ENCODE peak calls at places on chromosomes 3 and 15, in five cellular contexts. J, S, H, E and U are unnamed samples.

GRCh38 chr3:160434071-160434470 is 15.5 kb downstream of the TRIM59 start:
- DNase-seq in J (no peak), S (no peak), H (peak), E (no peak), U (no peak)

GRCh38 chr15:74845208-74845568 is 2.2 kb upstream of the ULK3 start:
- DNase-seq in J (no peak), S (no peak), H (no peak), E (no peak), U (no peak)

GRCh38 chr3:182723596-182723995 is 69.7 kb upstream of the ATP11B start:
- DNase-seq in E (no peak), S (no peak), J (no peak), H (no peak), U (no peak)

GRCh38 chr3:197501496-197501878 is 54.3 kb downstream of the BDH1 start:
- DNase-seq in J (no peak), E (no peak), H (no peak), S (peak), U (no peak)

GRCh38 chr3:197495499-197495898 is 60.3 kb downstream of the BDH1 start:
- DNase-seq in H (no peak), J (no peak), E (no peak), S (no peak), U (no peak)

GRCh38 chr3:36525115-36525711 is 144.9 kb downstream of the STAC start:
- DNase-seq in H (peak), E (no peak), S (no peak), J (no peak), U (no peak)

GRCh38 chr3:197165890-197166289 is 132.5 kb downstream of the DLG1 start:
- DNase-seq in S (no peak), J (no peak), H (no peak), E (no peak), U (no peak)

GRCh38 chr15:93348711-93349110 is 259.7 kb upstream of the RGMA start:
- DNase-seq in E (no peak), J (no peak), H (no peak), S (no peak), U (no peak)

GRCh38 chr3:13364602-13365271 is 55.4 kb downstream of the NUP210 start:
- DNase-seq in S (no peak), E (no peak), J (no peak), H (no peak), U (no peak)

GRCh38 chr3:61662861-61663260 is 101.5 kb downstream of the PTPRG start:
- DNase-seq in E (no peak), H (no peak), S (no peak), J (no peak), U (no peak)

GRCh38 chr3:55089211-55089610 is 161.4 kb upstream of the LRTM1 start:
- DNase-seq in E (no peak), H (no peak), J (no peak), S (no peak), U (no peak)

GRCh38 chr3:47296562-47297302 is 14.0 kb downstream of the KLHL18 start:
- DNase-seq in E (no peak), H (no peak), S (peak), J (no peak), U (no peak)

GRCh38 chr3:126946387-126946786 is 36.5 kb upstream of the PLXNA1 start:
- DNase-seq in J (no peak), S (no peak), E (no peak), H (no peak), U (peak)

GRCh38 chr3:88188436-88188835 is 38.7 kb downstream of the C3orf38 start:
- DNase-seq in E (no peak), J (no peak), S (no peak), H (no peak), U (peak)

GRCh38 chr3:24513463-24513862 is 18.8 kb upstream of the THRB start:
- DNase-seq in E (no peak), S (no peak), J (no peak), H (no peak), U (no peak)

GRCh38 chr3:38348903-38349302 is 2.3 kb downstream of the XYLB start:
- DNase-seq in E (no peak), J (no peak), H (peak), S (no peak), U (no peak)

GRCh38 chr3:136277115-136277514 is 27.0 kb downstream of the PCCB start:
- DNase-seq in E (no peak), J (no peak), H (no peak), S (no peak), U (no peak)

GRCh38 chr3:51242939-51243338 is 142.2 kb upstream of the MANF start:
- DNase-seq in H (no peak), E (no peak), J (no peak), S (no peak), U (no peak)

GRCh38 chr15:27530994-27531393 is 560.0 kb downstream of the GABRG3 start:
- DNase-seq in E (no peak), S (no peak), J (no peak), H (no peak), U (no peak)

GRCh38 chr3:27880969-27881892 is 159.1 kb upstream of the EOMES start:
- DNase-seq in S (no peak), J (no peak), H (no peak), E (no peak), U (no peak)

GRCh38 chr15:38885477-38885952 is 320.9 kb upstream of the RASGRP1 start:
- DNase-seq in J (no peak), E (no peak), S (no peak), H (peak), U (no peak)

GRCh38 chr3:54146383-54147239 is 24.3 kb downstream of the CACNA2D3 start:
- DNase-seq in E (no peak), J (peak), H (no peak), S (peak), U (peak)

DNA sequence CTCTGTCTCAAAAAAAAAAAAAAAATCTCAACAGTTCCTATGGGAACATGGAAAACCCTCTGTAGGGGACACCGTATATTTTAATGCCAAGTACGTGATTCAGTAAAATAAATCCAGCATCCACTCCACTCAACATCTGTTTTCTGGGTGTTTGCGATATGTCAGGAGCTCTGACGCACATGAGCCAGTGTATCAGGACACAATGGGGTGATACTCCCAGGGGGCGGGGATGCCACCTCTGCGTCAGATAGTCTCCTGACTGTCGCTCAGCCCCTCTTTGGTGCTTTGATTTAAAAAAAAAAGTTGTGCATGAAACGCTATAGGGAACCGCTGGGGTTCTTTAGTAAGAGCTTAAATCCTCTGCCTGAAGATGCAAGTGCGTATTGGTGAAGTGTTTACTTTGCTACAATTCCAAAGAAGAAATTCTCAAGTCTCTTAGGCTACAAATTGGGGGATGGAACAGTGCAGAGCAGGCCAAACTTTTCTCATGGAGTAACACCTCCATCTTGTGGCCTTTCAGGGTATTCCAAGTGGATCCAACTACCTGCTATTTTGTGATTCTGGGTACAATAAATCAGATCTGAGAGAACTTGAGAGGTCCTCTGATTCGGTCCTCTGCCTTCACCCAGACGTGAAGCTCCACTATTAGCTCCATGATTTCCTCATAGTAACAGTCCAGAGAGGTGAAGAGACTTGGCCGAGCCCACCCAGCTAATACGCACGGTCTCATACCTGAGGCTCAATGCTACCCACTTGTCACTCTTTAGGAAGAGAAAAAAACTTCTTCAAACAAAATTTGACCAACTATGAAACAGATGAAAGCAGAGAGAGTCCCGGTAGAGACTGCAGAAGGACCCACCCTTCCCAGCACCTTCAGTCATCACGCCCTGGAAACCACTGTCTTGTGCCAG is 9.3 kb upstream of the NR2E3 start:
- DNase-seq in J (peak), H (peak), S (peak), E (peak), U (no peak)
- TF ChIP-seq CTCF in J (peak), H (peak), S (peak), E (peak), U (peak)

DNA sequence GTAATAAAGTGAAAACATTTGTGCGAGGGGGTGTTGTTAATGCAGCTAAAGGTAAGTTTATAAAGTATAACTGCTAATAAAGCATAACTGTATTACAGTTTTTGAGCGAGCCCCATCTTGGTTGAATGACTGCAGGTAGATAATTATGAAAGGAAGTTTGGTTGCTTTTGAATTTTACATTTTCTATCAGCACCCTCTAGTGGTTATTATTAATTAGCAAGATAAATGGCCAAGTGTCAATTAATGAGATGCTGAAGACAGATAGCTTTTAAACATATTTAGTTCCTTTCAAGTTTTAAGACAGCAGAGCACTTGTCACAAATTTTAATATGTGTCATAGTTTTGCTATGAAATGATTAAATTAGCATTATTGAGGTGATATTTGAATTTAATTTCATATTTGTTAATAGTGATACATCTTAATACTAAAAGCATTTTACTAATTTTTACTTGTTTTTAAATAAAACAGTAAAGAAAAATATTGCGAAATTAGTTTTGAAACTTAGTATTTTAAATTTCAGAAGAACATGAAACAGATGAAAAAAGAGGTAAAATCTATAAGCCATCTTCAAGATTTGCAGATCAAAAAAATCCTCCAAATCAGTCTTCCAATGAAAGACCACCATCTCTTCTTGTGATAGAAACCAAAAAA is 15.1 kb downstream of the U2SURP start:
- DNase-seq in S (peak), J (no peak), E (no peak), H (no peak), U (no peak)
- TF ChIP-seq CTCF in S (peak), J (peak), E (peak), H (peak), U (peak)

GRCh38 chr3:148532774-148533173 is 164.9 kb upstream of the AGTR1 start:
- DNase-seq in E (no peak), S (no peak), J (no peak), H (no peak), U (no peak)

GRCh38 chr3:148528024-148528423 is 169.7 kb upstream of the AGTR1 start:
- DNase-seq in E (no peak), J (no peak), H (no peak), S (no peak), U (no peak)

GRCh38 chr3:148534089-148534988 is 163.4 kb upstream of the AGTR1 start:
- DNase-seq in J (no peak), H (no peak), S (no peak), E (no peak), U (no peak)

DNA sequence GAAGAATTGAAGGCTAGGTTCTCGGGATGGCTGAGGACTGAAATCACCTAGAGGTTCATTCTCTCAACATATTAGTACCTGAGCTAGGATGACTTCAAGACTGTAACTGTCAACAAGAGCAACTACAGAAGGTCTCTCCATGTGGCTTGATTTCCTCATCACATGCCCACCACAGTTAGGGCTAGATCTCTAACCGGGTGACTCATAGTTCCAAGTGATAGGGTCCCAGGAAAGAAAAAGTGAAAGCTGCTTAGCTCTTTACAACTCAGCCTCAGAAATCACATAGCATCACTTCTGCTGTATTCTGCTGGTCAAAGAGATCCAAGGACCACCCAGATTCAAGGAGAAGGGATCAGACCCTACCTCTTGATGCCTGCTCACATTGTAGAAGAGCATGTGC is 165.4 kb upstream of the AGTR1 start:
- DNase-seq in S (no peak), H (no peak), E (no peak), J (no peak), U (no peak)
- TF ChIP-seq CTCF in S (no peak), H (no peak), E (no peak), J (no peak), U (no peak)

GRCh38 chr3:30135190-30135589 is 471.2 kb upstream of the TGFBR2 start:
- DNase-seq in S (peak), E (no peak), H (no peak), J (no peak), U (no peak)
- TF ChIP-seq CTCF in S (peak), E (no peak), H (peak), J (peak), U (no peak)

GRCh38 chr3:134449277-134449676 is 36.5 kb downstream of the ANAPC13 start:
- DNase-seq in H (peak), S (peak), J (no peak), E (no peak), U (no peak)
- TF ChIP-seq CTCF in H (peak), S (peak), J (peak), E (peak), U (no peak)

GRCh38 chr3:9916734-9917680 is at the start of gene IL17RC:
- DNase-seq in J (peak), S (no peak), E (peak), H (peak), U (peak)

GRCh38 chr3:9914559-9915251 is 2.2 kb upstream of the IL17RC start:
- DNase-seq in S (no peak), H (no peak), J (no peak), E (no peak), U (no peak)

GRCh38 chr3:9914011-9914410 is 2.9 kb upstream of the IL17RC start:
- DNase-seq in S (no peak), H (no peak), E (no peak), J (no peak), U (no peak)

GRCh38 chr3:9916346-9916733 is 558 bp upstream of the IL17RC start:
- DNase-seq in J (no peak), S (no peak), E (no peak), H (peak), U (peak)

DNA sequence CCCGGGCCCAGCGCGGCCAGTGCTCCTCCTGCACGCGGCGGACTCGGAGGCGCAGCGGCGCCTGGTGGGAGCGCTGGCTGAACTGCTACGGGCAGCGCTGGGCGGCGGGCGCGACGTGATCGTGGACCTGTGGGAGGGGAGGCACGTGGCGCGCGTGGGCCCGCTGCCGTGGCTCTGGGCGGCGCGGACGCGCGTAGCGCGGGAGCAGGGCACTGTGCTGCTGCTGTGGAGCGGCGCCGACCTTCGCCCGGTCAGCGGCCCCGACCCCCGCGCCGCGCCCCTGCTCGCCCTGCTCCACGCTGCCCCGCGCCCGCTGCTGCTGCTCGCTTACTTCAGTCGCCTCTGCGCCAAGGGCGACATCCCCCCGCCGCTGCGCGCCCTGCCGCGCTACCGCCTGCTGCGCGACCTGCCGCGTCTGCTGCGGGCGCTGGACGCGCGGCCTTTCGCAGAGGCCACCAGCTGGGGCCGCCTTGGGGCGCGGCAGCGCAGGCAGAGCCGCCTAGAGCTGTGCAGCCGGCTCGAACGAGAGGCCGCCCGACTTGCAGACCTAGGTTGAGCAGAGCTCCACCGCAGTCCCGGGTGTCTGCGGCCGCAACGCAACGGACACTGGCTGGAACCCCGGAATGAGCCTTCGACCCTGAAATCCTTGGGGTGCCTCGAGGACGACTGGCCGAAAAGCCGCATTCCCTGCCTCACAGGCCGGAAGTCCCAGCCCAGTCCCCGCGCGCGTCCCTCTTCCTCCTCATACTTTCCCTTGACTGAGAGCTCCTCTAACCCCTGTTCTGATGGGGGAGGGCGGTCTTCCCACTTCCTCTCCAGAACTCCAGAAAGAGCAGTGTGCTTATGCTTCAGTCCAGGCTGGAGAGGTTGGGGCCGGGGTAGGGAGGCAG is 1.4 kb upstream of the IL17RC start:
- DNase-seq in J (peak), E (no peak), H (peak), S (no peak), U (peak)
- TF ChIP-seq CTCF in J (peak), E (no peak), H (peak), S (no peak), U (no peak)

GRCh38 chr3:99794485-99794884 is 23.2 kb upstream of the CMSS1 start:
- DNase-seq in S (no peak), H (no peak), J (no peak), E (no peak), U (no peak)

DNA sequence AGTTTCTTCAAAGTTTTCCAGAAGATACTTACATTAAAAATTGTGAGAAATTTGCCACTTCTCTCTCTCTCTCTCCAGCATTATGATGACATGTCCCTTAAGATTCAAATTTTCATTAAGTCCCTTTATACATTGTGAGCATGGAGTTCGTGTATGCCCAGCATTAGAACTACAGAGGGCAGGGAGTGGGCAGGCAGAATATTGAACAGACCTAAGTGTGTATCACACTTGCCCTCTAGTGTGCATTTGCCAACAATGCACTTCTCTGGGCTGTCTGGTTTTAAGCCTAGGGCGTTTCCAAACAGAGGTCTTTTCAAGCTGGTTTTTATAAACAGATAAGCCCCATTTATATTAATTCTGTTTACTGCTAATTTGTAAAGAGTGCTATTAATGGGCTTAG is 28.3 kb upstream of the CMSS1 start:
- DNase-seq in J (no peak), H (peak), S (peak), E (no peak), U (peak)
- TF ChIP-seq CTCF in J (peak), H (peak), S (peak), E (peak), U (peak)

GRCh38 chr3:31908391-31909097 is 72.5 kb downstream of the OSBPL10 start:
- DNase-seq in S (peak), H (peak), E (no peak), J (no peak), U (no peak)
- TF ChIP-seq CTCF in S (peak), H (peak), E (peak), J (no peak), U (no peak)